ENCODE peak calls at places on chromosomes 3 and 15, in ten cellular contexts. One of them, this sample, is unnamed.
A peak's percentile ranks its signal among the peaks of the same experiment; 100 is the strongest.

GRCh38 chr3:30342319-30343060 is 263.9 kb upstream of the TGFBR2 start:
- DNase-seq in body of pancreas: peak; percentile 54
- DNase-seq in lower leg skin: peak; percentile 78
- DNase-seq in lower lobe of right lung: no peak
- DNase-seq in left ventricle myocardium inferior: no peak
- DNase-seq in heart left ventricle: no peak
- DNase-seq in BE2C: peak; percentile 13
- DNase-seq in SJSA1: peak; percentile 76
- DNase-seq in foreskin fibroblast: peak; percentile 93
- DNase-seq in AG09309: peak; percentile 71
- DNase-seq in this sample: peak; percentile 47

GRCh38 chr3:177789500-177789899 is 592.2 kb upstream of the TBL1XR1 start:
- DNase-seq in body of pancreas: no peak
- DNase-seq in lower leg skin: no peak
- DNase-seq in lower lobe of right lung: no peak
- DNase-seq in left ventricle myocardium inferior: no peak
- DNase-seq in heart left ventricle: no peak
- DNase-seq in BE2C: peak; percentile 37
- DNase-seq in SJSA1: no peak
- DNase-seq in foreskin fibroblast: no peak
- DNase-seq in AG09309: no peak
- DNase-seq in this sample: no peak

GRCh38 chr3:147614210-147614609 is 205.0 kb downstream of the ZIC1 start:
- DNase-seq in body of pancreas: no peak
- DNase-seq in lower leg skin: no peak
- DNase-seq in lower lobe of right lung: no peak
- DNase-seq in left ventricle myocardium inferior: no peak
- DNase-seq in heart left ventricle: no peak
- DNase-seq in BE2C: no peak
- DNase-seq in SJSA1: no peak
- DNase-seq in foreskin fibroblast: no peak
- DNase-seq in AG09309: no peak
- DNase-seq in this sample: no peak

GRCh38 chr15:101062063-101062462 is 142.9 kb downstream of the LRRK1 start:
- DNase-seq in body of pancreas: no peak
- DNase-seq in lower leg skin: no peak
- DNase-seq in lower lobe of right lung: no peak
- DNase-seq in left ventricle myocardium inferior: no peak
- DNase-seq in heart left ventricle: peak; percentile 8
- DNase-seq in BE2C: no peak
- DNase-seq in SJSA1: peak; percentile 23
- DNase-seq in foreskin fibroblast: no peak
- DNase-seq in AG09309: no peak
- DNase-seq in this sample: no peak

GRCh38 chr3:140316895-140317400 is 360.9 kb upstream of the TRIM42 start:
- DNase-seq in body of pancreas: no peak
- DNase-seq in lower leg skin: no peak
- DNase-seq in lower lobe of right lung: no peak
- DNase-seq in left ventricle myocardium inferior: no peak
- DNase-seq in heart left ventricle: no peak
- DNase-seq in BE2C: no peak
- DNase-seq in SJSA1: no peak
- DNase-seq in foreskin fibroblast: no peak
- DNase-seq in AG09309: no peak
- DNase-seq in this sample: no peak

GRCh38 chr3:52091566-52092290 is 35.4 kb upstream of the DUSP7 start:
- DNase-seq in body of pancreas: no peak
- DNase-seq in lower leg skin: no peak
- DNase-seq in lower lobe of right lung: peak; percentile 51
- DNase-seq in left ventricle myocardium inferior: peak; percentile 2
- DNase-seq in heart left ventricle: no peak
- DNase-seq in BE2C: no peak
- DNase-seq in SJSA1: no peak
- DNase-seq in foreskin fibroblast: no peak
- DNase-seq in AG09309: no peak
- DNase-seq in this sample: no peak

GRCh38 chr3:136624894-136625815 is 127.0 kb downstream of the STAG1 start:
- DNase-seq in body of pancreas: peak; percentile 82
- DNase-seq in lower leg skin: no peak
- DNase-seq in lower lobe of right lung: no peak
- DNase-seq in left ventricle myocardium inferior: no peak
- DNase-seq in heart left ventricle: no peak
- DNase-seq in BE2C: no peak
- DNase-seq in SJSA1: no peak
- DNase-seq in foreskin fibroblast: no peak
- DNase-seq in AG09309: no peak
- DNase-seq in this sample: no peak

GRCh38 chr3:22982981-22983582 is 220.0 kb upstream of the UBE2E2 start:
- DNase-seq in body of pancreas: no peak
- DNase-seq in lower leg skin: no peak
- DNase-seq in lower lobe of right lung: no peak
- DNase-seq in left ventricle myocardium inferior: no peak
- DNase-seq in heart left ventricle: no peak
- DNase-seq in BE2C: no peak
- DNase-seq in SJSA1: no peak
- DNase-seq in foreskin fibroblast: no peak
- DNase-seq in AG09309: no peak
- DNase-seq in this sample: no peak

GRCh38 chr3:127455541-127456450 is 134.7 kb downstream of the TPRA1 start:
- DNase-seq in body of pancreas: peak; percentile 70
- DNase-seq in lower leg skin: peak; percentile 45
- DNase-seq in lower lobe of right lung: peak; percentile 72
- DNase-seq in left ventricle myocardium inferior: peak; percentile 60
- DNase-seq in heart left ventricle: peak; percentile 64
- DNase-seq in BE2C: peak; percentile 91
- DNase-seq in SJSA1: peak; percentile 58
- DNase-seq in foreskin fibroblast: peak; percentile 51
- DNase-seq in AG09309: no peak
- DNase-seq in this sample: no peak
- H3K4me3 ChIP-seq in body of pancreas: no peak overlapping the region
- H3K4me3 ChIP-seq in lower leg skin: no peak overlapping the region
- H3K4me3 ChIP-seq in lower lobe of right lung: peak overlapping the region; percentile 51
- H3K4me3 ChIP-seq in left ventricle myocardium inferior: peak overlapping the region; percentile 55
- H3K4me3 ChIP-seq in heart left ventricle: peak overlapping the region; percentile 37
- H3K4me3 ChIP-seq in BE2C: peak overlapping the region; percentile 60
- H3K4me3 ChIP-seq in SJSA1: no peak overlapping the region
- H3K4me3 ChIP-seq in foreskin fibroblast: peak overlapping the region; percentile 34
- H3K4me3 ChIP-seq in AG09309: peak overlapping the region; percentile 38
- H3K4me3 ChIP-seq in this sample: peak overlapping the region; percentile 58

GRCh38 chr3:152331018-152331541 is 62.4 kb downstream of the MBNL1 start:
- DNase-seq in body of pancreas: no peak
- DNase-seq in lower leg skin: no peak
- DNase-seq in lower lobe of right lung: no peak
- DNase-seq in left ventricle myocardium inferior: no peak
- DNase-seq in heart left ventricle: peak; percentile 39
- DNase-seq in BE2C: no peak
- DNase-seq in SJSA1: peak; percentile 77
- DNase-seq in foreskin fibroblast: peak; percentile 73
- DNase-seq in AG09309: peak; percentile 60
- DNase-seq in this sample: no peak
- H3K4me3 ChIP-seq in body of pancreas: no peak overlapping the region
- H3K4me3 ChIP-seq in lower leg skin: no peak overlapping the region
- H3K4me3 ChIP-seq in lower lobe of right lung: no peak overlapping the region
- H3K4me3 ChIP-seq in left ventricle myocardium inferior: peak overlapping the region; percentile 5
- H3K4me3 ChIP-seq in heart left ventricle: no peak overlapping the region
- H3K4me3 ChIP-seq in BE2C: no peak overlapping the region
- H3K4me3 ChIP-seq in SJSA1: no peak overlapping the region
- H3K4me3 ChIP-seq in foreskin fibroblast: no peak overlapping the region
- H3K4me3 ChIP-seq in AG09309: no peak overlapping the region
- H3K4me3 ChIP-seq in this sample: peak overlapping the region; percentile 32

GRCh38 chr15:39719109-39719508 is 63.5 kb downstream of the FSIP1 start:
- DNase-seq in body of pancreas: no peak
- DNase-seq in lower leg skin: no peak
- DNase-seq in lower lobe of right lung: no peak
- DNase-seq in left ventricle myocardium inferior: no peak
- DNase-seq in heart left ventricle: no peak
- DNase-seq in BE2C: no peak
- DNase-seq in SJSA1: no peak
- DNase-seq in foreskin fibroblast: no peak
- DNase-seq in AG09309: no peak
- DNase-seq in this sample: no peak

GRCh38 chr15:39720721-39721611 is 61.7 kb downstream of the FSIP1 start:
- DNase-seq in body of pancreas: no peak
- DNase-seq in lower leg skin: no peak
- DNase-seq in lower lobe of right lung: no peak
- DNase-seq in left ventricle myocardium inferior: no peak
- DNase-seq in heart left ventricle: no peak
- DNase-seq in BE2C: no peak
- DNase-seq in SJSA1: no peak
- DNase-seq in foreskin fibroblast: peak; percentile 35
- DNase-seq in AG09309: peak; percentile 87
- DNase-seq in this sample: no peak

GRCh38 chr15:39721893-39722292 is 60.7 kb downstream of the FSIP1 start:
- DNase-seq in body of pancreas: no peak
- DNase-seq in lower leg skin: no peak
- DNase-seq in lower lobe of right lung: no peak
- DNase-seq in left ventricle myocardium inferior: no peak
- DNase-seq in heart left ventricle: no peak
- DNase-seq in BE2C: no peak
- DNase-seq in SJSA1: no peak
- DNase-seq in foreskin fibroblast: no peak
- DNase-seq in AG09309: no peak
- DNase-seq in this sample: no peak

GRCh38 chr15:39717134-39717533 is 65.5 kb downstream of the FSIP1 start:
- DNase-seq in body of pancreas: no peak
- DNase-seq in lower leg skin: no peak
- DNase-seq in lower lobe of right lung: no peak
- DNase-seq in left ventricle myocardium inferior: no peak
- DNase-seq in heart left ventricle: no peak
- DNase-seq in BE2C: no peak
- DNase-seq in SJSA1: no peak
- DNase-seq in foreskin fibroblast: no peak
- DNase-seq in AG09309: no peak
- DNase-seq in this sample: no peak

DNA sequence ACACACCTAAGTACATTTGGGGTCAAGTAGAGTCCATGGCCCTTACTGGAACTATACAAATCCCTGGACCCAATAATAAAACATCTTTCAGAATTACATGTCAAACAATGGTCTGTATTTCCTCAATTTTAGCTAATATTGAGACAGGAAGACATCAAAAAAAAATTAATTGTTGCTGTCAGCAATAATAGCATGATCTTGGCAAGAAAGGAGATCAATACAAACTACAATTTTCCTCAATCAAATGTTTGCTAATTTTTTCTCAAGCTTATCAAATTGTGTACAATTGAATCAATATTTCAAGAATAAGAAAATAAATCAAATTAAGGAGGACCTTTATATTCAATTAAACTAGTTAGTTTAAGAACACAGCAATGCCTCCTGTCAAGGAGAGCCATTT is 62.6 kb downstream of the FSIP1 start:
- DNase-seq in body of pancreas: no peak
- DNase-seq in lower leg skin: no peak
- DNase-seq in lower lobe of right lung: no peak
- DNase-seq in left ventricle myocardium inferior: no peak
- DNase-seq in heart left ventricle: no peak
- DNase-seq in BE2C: no peak
- DNase-seq in SJSA1: no peak
- DNase-seq in foreskin fibroblast: no peak
- DNase-seq in AG09309: no peak
- DNase-seq in this sample: no peak
- H3K4me3 ChIP-seq in body of pancreas: no peak overlapping the region
- H3K4me3 ChIP-seq in lower leg skin: no peak overlapping the region
- H3K4me3 ChIP-seq in lower lobe of right lung: no peak overlapping the region
- H3K4me3 ChIP-seq in left ventricle myocardium inferior: no peak overlapping the region
- H3K4me3 ChIP-seq in heart left ventricle: no peak overlapping the region
- H3K4me3 ChIP-seq in BE2C: no peak overlapping the region
- H3K4me3 ChIP-seq in SJSA1: no peak overlapping the region
- H3K4me3 ChIP-seq in foreskin fibroblast: no peak overlapping the region
- H3K4me3 ChIP-seq in AG09309: no peak overlapping the region
- H3K4me3 ChIP-seq in this sample: no peak overlapping the region

GRCh38 chr3:54243262-54243931 is 121.0 kb downstream of the CACNA2D3 start:
- DNase-seq in body of pancreas: peak; percentile 8
- DNase-seq in lower leg skin: no peak
- DNase-seq in lower lobe of right lung: no peak
- DNase-seq in left ventricle myocardium inferior: no peak
- DNase-seq in heart left ventricle: no peak
- DNase-seq in BE2C: peak; percentile 65
- DNase-seq in SJSA1: no peak
- DNase-seq in foreskin fibroblast: no peak
- DNase-seq in AG09309: no peak
- DNase-seq in this sample: no peak
- H3K4me3 ChIP-seq in body of pancreas: no peak overlapping the region
- H3K4me3 ChIP-seq in lower leg skin: no peak overlapping the region
- H3K4me3 ChIP-seq in lower lobe of right lung: peak overlapping the region; percentile 29
- H3K4me3 ChIP-seq in left ventricle myocardium inferior: peak overlapping the region; percentile 37
- H3K4me3 ChIP-seq in heart left ventricle: peak overlapping the region; percentile 29
- H3K4me3 ChIP-seq in BE2C: peak overlapping the region; percentile 81
- H3K4me3 ChIP-seq in SJSA1: peak overlapping the region; percentile 35
- H3K4me3 ChIP-seq in foreskin fibroblast: peak overlapping the region; percentile 61
- H3K4me3 ChIP-seq in AG09309: no peak overlapping the region
- H3K4me3 ChIP-seq in this sample: peak overlapping the region; percentile 4

DNA sequence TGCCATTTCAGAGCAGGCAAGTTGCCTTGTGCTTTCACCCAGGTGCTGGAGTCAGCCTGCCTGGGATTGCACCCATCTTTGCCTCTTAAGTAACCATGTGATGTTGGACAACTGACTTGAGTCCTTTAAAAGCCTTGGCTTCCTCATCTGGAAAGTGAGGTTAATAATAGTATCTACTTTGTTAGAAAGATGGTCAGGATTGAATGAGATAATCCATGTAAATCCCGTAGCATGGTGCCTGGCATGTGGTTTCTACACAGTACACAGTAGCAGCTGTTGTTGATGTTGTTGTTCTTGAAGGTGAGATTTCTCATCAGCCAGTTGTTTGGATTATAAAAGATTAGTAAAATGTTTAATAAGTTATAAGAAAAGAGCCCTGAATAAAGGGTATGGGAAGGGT is 48.8 kb downstream of the PSMD6 start:
- DNase-seq in body of pancreas: no peak
- DNase-seq in lower leg skin: no peak
- DNase-seq in lower lobe of right lung: no peak
- DNase-seq in left ventricle myocardium inferior: no peak
- DNase-seq in heart left ventricle: no peak
- DNase-seq in BE2C: no peak
- DNase-seq in SJSA1: no peak
- DNase-seq in foreskin fibroblast: no peak
- DNase-seq in AG09309: no peak
- DNase-seq in this sample: no peak
- H3K4me3 ChIP-seq in body of pancreas: no peak overlapping the region
- H3K4me3 ChIP-seq in lower leg skin: no peak overlapping the region
- H3K4me3 ChIP-seq in lower lobe of right lung: no peak overlapping the region
- H3K4me3 ChIP-seq in left ventricle myocardium inferior: no peak overlapping the region
- H3K4me3 ChIP-seq in heart left ventricle: no peak overlapping the region
- H3K4me3 ChIP-seq in BE2C: no peak overlapping the region
- H3K4me3 ChIP-seq in SJSA1: no peak overlapping the region
- H3K4me3 ChIP-seq in foreskin fibroblast: no peak overlapping the region
- H3K4me3 ChIP-seq in AG09309: no peak overlapping the region
- H3K4me3 ChIP-seq in this sample: no peak overlapping the region

DNA sequence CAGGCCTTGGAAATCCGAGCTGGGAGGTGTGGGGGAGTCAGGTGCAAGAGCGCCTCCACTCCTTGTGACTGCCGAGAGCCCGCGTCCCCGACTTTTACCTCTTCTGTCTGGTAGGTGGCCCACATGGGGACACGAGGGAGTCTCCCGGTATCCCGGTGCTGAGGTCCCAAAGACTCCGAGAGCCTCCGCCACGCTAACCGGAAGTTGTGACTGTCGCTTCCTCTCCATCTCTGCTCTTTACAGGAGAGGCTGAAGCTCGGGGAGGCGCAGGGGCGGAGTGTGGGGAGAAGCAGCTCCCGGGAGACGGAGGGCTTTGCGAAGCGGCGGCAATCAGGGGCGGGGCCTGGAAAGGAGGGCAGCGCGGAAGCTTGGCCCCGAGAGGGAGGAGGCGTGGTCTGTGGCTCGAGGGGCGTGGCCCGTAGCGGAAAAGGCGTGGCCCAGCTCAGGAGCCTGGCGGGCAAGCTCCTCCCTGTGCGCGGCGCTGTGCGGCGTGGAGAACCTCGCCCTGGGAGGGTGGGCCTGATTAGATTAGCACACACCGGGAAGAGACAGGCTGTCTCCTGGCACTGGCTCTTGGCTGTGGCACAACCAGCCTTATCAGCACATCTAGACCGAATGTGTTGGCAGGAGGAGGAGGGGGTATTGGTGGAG is 143.9 kb downstream of the GABRB3 start:
- DNase-seq in body of pancreas: peak; percentile 64
- DNase-seq in lower leg skin: peak; percentile 16
- DNase-seq in lower lobe of right lung: peak; percentile 85
- DNase-seq in left ventricle myocardium inferior: peak; percentile 68
- DNase-seq in heart left ventricle: peak; percentile 62
- DNase-seq in BE2C: peak; percentile 13
- DNase-seq in SJSA1: no peak
- DNase-seq in foreskin fibroblast: peak; percentile 10
- DNase-seq in AG09309: no peak
- DNase-seq in this sample: no peak
- H3K4me3 ChIP-seq in body of pancreas: no peak overlapping the region
- H3K4me3 ChIP-seq in lower leg skin: no peak overlapping the region
- H3K4me3 ChIP-seq in lower lobe of right lung: peak overlapping the region; percentile 42
- H3K4me3 ChIP-seq in left ventricle myocardium inferior: peak overlapping the region; percentile 62
- H3K4me3 ChIP-seq in heart left ventricle: peak overlapping the region; percentile 54
- H3K4me3 ChIP-seq in BE2C: no peak overlapping the region
- H3K4me3 ChIP-seq in SJSA1: no peak overlapping the region
- H3K4me3 ChIP-seq in foreskin fibroblast: peak overlapping the region; percentile 11
- H3K4me3 ChIP-seq in AG09309: no peak overlapping the region
- H3K4me3 ChIP-seq in this sample: peak overlapping the region; percentile 59